ENCODE peak calls at places on chromosomes 4 and X, in six cellular contexts. Y is left lung, I is GM06990, U is colonic mucosa, D is HCT116, C is lower lobe of right lung. W is an unnamed sample.

GRCh38 chr4:12881945-12882589 is 602.1 kb downstream of the RAB28 start:
- DNase-seq in U (no peak), Y (no peak), C (no peak), D (no peak), I (no peak), W (no peak)

GRCh38 chr4:162586266-162586665 is 422.5 kb upstream of the FSTL5 start:
- DNase-seq in D (no peak), Y (no peak), C (no peak), I (no peak), U (no peak), W (no peak)

GRCh38 chrX:18534949-18535348 is 109.5 kb downstream of the CDKL5 start:
- DNase-seq in D (no peak), I (no peak), U (no peak), C (no peak), Y (no peak), W (no peak)

GRCh38 chrX:124328765-124329164 is 3.7 kb upstream of the TEX13D start:
- DNase-seq in U (no peak), Y (no peak), I (no peak), C (no peak), D (no peak), W (peak)

GRCh38 chrX:154784149-154784985 is 20.9 kb downstream of the MPP1 start:
- DNase-seq in C (no peak), I (no peak), Y (no peak), D (no peak), U (no peak), W (no peak)

GRCh38 chr4:137502730-137503129 is 29.6 kb downstream of the PCDH18 start:
- DNase-seq in Y (no peak), C (no peak), I (no peak), D (no peak), U (no peak), W (no peak)

GRCh38 chr4:15649914-15650545 is 5.1 kb downstream of the FBXL5 start:
- DNase-seq in D (peak), I (no peak), U (peak), C (no peak), Y (no peak), W (peak)

GRCh38 chr4:67861513-67861912 is 22.3 kb downstream of the TMPRSS11D start:
- DNase-seq in Y (no peak), D (no peak), I (peak), U (no peak), C (no peak), W (peak)

GRCh38 chr4:100430441-100430840 is 87.4 kb downstream of the EMCN start:
- DNase-seq in D (no peak), U (no peak), C (no peak), I (no peak), Y (no peak), W (no peak)

GRCh38 chr4:27176400-27176799 is 315.8 kb downstream of the STIM2 start:
- DNase-seq in D (peak), U (peak), C (no peak), I (no peak), Y (no peak), W (peak)

GRCh38 chr4:26839016-26839415 is 21.6 kb upstream of the STIM2 start:
- DNase-seq in Y (no peak), D (no peak), U (no peak), I (no peak), C (no peak), W (no peak)

GRCh38 chrX:151604931-151605330 is 41.5 kb downstream of the PASD1 start:
- DNase-seq in U (no peak), Y (no peak), I (no peak), D (no peak), C (no peak), W (no peak)

GRCh38 chr4:45640281-45640680 is 483.6 kb downstream of the GABRG1 start:
- DNase-seq in U (no peak), I (no peak), D (no peak), C (no peak), Y (no peak), W (no peak)

DNA sequence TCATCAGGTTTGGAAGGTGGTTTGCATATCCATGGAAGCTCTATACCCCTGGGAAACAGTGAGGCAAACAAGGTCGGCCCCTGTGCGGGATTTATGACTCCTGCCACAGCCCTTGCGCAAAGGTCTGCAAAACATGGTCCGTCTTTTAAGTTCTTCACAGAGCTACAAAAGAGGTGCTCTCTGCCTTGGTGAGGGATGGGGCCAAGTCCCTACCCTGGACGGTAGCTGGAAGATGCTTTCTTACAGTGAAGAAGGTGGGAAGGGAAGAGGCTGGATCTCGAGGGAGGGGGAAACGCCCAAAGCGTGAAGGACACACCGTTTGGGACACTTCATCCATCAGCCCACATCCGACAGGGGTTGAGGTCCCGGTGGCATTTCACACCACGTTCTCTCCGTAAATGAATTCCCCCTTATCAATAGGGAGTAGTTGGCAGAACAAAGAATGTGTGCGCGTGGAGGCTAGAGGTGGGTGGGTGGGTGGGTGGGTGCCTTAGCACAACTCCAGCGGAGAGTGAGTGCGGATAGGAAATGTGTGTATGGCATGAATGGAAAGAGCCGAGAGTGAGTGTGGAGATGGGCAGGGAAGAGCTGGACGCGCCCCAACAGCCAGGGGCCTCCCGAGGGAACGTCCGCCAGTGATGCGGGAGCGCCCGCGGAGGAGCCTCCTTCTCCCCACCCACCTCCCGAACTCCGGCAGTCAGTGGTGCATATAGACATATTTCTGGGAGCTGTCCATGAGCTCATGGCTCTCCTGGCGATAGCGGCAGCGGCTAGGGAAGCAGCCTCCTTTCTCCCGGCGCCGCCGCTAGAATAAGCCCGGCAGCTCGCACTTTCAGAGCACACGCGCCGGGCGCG is 68.3 kb downstream of the LARP7 start:
- DNase-seq in Y (no peak), C (peak), I (peak), U (no peak), D (peak), W (peak)
- H3K4me3 ChIP-seq in Y (peak), C (peak), I (peak), U (peak), D (peak), W (peak)

GRCh38 chr4:98746530-98746929 is 88.1 kb upstream of the TSPAN5 start:
- DNase-seq in Y (no peak), C (no peak), I (no peak), U (peak), D (no peak), W (peak)

GRCh38 chr4:98745372-98745771 is 87.0 kb upstream of the TSPAN5 start:
- DNase-seq in C (no peak), U (peak), I (no peak), Y (no peak), D (no peak), W (no peak)

GRCh38 chr4:98747659-98748091 is 89.3 kb upstream of the TSPAN5 start:
- DNase-seq in Y (no peak), U (peak), D (peak), C (no peak), I (no peak), W (peak)

GRCh38 chr4:98748609-98749008 is 90.2 kb upstream of the TSPAN5 start:
- DNase-seq in I (no peak), C (no peak), D (no peak), Y (no peak), U (no peak), W (no peak)

DNA sequence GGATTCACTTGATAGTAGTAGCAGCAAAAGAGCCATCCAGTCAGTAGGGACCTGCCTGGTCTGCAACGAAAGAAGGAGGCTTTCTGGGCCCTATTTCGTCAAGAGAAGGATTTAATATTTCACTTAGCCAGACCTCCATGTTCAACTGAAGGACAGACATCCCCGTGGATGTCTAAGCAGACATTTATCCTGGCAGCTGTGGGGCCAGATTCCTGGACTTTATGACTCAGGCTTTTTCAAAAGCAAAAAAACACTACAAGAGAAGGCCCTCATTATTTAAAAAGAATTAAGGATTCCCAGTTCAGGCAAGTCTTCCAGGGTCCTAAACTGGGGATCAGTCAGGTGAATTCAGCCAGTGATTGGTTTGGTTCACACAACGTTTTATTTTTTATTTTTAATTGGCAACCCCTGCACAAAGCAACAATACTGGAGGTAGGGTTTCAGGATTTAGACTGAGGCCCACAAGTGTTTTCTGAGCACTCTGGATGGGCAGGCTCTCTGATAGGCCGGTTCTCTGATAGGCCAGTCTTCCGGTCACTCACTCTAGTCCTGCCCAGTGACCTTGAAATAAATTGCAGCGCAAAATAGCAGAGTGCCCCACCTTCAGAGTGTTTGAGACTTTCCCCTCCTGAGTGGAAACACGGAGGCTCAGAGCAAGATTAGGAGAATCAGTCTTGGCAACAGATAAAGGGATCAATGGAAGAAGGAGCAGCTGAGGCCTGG is 88.7 kb upstream of the TSPAN5 start:
- DNase-seq in I (no peak), Y (no peak), U (peak), D (no peak), C (no peak), W (no peak)
- H3K4me3 ChIP-seq in I (no peak), Y (no peak), U (no peak), D (no peak), C (no peak), W (no peak)

DNA sequence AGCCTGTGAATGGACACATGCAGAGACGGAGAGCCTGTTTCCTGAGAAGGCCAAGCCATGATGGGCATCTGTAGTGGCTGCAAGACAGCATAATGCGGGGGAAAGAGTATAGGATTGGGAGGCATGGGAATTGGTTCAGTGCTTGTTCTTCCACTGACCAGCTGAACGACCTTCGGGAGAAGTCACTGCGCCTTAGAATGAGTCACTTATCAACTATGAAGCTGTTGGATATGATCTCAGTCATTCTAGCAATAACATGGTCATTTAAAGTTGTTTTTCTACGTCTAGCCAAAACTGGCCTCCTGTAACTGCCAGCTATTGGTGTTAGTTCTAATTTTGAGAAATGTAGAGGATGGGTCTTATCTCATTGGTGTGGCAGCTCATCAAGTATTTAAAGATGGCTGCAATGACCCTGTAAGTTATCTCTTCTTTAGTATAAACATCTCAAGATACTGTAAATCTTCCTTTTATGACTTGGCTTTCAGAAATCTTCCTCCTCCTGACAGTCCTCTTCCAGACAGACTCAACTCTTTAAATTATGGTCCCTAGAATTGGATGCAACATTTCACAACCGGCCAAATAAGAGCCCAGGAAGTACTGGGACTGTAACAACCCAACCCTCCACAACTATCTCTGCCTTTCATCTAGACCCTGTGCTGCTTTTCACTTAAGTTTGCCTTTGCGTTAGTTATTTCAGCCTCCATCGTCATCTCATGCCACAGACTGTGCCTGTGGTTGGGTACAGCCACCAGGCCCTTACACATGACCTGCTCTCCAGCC is 243.3 kb downstream of the CBR4 start:
- DNase-seq in D (no peak), Y (no peak), I (no peak), U (no peak), C (no peak), W (peak)
- H3K4me3 ChIP-seq in D (no peak), Y (no peak), I (no peak), U (no peak), C (no peak), W (no peak)

GRCh38 chr4:168028568-168028967 is 63.8 kb upstream of the ANXA10 start:
- DNase-seq in U (no peak), D (peak), Y (no peak), C (no peak), I (no peak), W (no peak)
- H3K4me3 ChIP-seq in U (no peak), D (no peak), Y (no peak), C (no peak), I (no peak), W (no peak)

GRCh38 chr4:128690009-128690408 is 119.5 kb upstream of the JADE1 start:
- DNase-seq in D (no peak), I (no peak), C (no peak), Y (no peak), U (no peak), W (no peak)
- H3K4me3 ChIP-seq in D (no peak), I (no peak), C (no peak), Y (no peak), U (no peak), W (no peak)

DNA sequence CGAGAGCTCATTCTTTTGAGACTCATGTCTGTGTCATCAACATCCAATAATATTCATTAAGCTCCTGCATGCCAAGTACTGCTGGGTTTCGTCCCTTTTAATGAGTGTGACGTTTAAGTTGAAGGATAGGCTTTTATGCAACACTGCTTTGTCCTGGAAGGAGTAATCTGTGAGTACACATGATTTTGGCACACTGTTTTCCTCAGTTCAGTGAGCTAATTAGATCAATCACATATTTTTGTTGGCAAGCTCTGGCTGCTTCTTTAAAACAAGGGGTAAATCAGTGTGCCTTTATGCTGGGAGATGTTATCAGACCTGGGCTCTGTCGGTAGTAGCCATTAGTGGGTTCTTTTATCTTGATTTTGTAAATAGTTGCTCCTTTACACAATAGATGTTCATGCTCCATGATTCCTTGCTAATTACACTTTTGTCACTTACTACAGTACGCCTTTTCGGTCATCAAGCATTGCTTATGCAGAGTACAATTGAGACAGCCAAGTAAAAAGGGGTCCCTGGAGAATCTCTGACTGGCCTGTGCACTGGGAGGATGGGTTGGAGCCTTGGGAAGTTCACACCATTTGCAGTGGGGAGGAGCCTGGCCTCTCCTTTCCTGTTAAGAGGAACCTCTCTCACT is 132.6 kb downstream of the FHIP1A start:
- DNase-seq in I (no peak), U (no peak), C (no peak), Y (no peak), D (peak), W (peak)
- H3K4me3 ChIP-seq in I (no peak), U (no peak), C (no peak), Y (no peak), D (peak), W (no peak)

GRCh38 chrX:104270916-104271512 is 16.3 kb upstream of the ESX1 start:
- DNase-seq in U (peak), C (no peak), Y (no peak), I (no peak), D (peak), W (peak)
- H3K4me3 ChIP-seq in U (no peak), C (no peak), Y (no peak), I (no peak), D (no peak), W (peak)

DNA sequence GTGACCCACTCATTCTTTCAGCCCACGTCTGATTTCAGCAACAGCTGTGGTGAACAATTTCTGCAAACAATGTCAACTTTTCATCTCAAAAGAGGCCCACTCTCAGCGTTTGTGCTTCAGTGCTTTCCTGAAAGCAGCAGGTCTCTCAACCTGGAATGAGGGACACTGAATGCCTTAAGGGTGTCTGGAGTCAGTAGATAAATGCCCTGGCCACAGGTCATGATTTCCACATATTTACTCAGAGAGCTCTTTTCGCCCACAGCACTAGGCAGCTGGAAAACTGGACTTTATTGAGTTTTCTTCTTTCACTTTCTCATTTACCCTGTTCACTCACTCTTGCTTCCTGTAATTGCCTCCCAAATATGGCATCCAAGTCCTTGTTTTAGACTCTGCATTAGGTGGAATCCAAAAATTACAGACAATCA is 52.8 kb downstream of the NPFFR2 start:
- DNase-seq in C (no peak), Y (no peak), I (no peak), U (no peak), D (no peak), W (no peak)
- H3K4me3 ChIP-seq in C (no peak), Y (no peak), I (no peak), U (no peak), D (no peak), W (no peak)

GRCh38 chr4:80202784-80203553 is 5.7 kb downstream of the PRDM8 start:
- DNase-seq in U (no peak), C (peak), Y (peak), D (no peak), I (peak), W (no peak)

GRCh38 chr4:80202190-80202711 is 4.9 kb downstream of the PRDM8 start:
- DNase-seq in I (peak), Y (peak), U (peak), C (peak), D (no peak), W (peak)

GRCh38 chr4:80199004-80199579 is 1.8 kb downstream of the PRDM8 start:
- DNase-seq in I (no peak), Y (no peak), C (no peak), U (no peak), D (no peak), W (no peak)

GRCh38 chr4:80199947-80200346 is 2.6 kb downstream of the PRDM8 start:
- DNase-seq in Y (no peak), D (no peak), U (no peak), C (no peak), I (no peak), W (no peak)

DNA sequence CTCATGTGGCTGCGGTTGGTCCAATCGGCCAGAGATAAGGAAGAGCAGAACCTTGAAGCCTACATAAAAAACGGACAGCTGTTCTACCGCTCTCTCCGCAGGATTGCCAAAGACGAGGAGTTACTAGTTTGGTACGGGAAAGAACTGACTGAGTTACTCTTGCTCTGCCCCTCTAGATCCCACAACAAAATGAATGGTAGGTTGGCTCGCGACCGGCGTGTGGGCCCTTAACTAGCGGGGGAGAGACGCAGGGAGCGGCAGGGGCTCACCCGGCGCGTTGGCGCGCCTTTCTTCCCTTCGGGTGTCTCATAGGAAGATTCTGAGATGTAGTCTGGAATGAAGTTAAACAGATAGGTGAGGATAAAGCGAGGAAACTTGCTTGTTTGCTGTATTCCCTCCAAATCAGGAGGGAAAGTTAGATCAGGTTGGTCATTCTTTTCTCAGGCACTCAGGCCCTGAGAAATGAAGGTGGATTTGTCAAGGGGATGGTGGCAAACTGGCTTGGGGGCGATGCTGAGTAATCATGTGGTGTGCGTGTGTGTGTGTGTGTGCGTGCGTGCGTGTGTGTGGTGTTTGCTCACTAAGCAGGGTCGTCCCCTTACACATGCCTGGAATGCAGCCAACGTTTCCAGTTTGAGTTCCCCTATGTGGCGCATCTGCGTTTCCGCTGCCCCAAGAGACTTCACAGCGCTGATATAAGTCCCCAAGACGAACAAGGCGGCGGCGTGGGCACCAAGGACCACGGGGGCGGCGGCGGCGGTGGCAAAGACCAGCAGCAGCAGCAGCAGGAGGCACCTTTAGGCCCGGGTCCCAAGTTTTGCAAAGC is 4.2 kb downstream of the PRDM8 start:
- DNase-seq in C (peak), Y (peak), D (no peak), I (no peak), U (no peak), W (peak)
- H3K4me3 ChIP-seq in C (peak), Y (peak), D (peak), I (peak), U (peak), W (peak)

W was measured in astrocyte of the spinal cord.